ENCODE peak calls at places on chromosome 4, in four cellular contexts. K, S, M and B are unnamed samples.

GRCh38 chr4:7067147-7067522 is 729 bp downstream of the GRPEL1 start:
- DNase-seq in K (peak), S (peak), M (no peak), B (no peak)

GRCh38 chr4:75470738-75471137 is 43.5 kb downstream of the RCHY1 start:
- DNase-seq in S (no peak), K (no peak), M (no peak), B (no peak)

GRCh38 chr4:181520790-181521189 is 722.4 kb upstream of the TENM3 start:
- DNase-seq in M (no peak), K (no peak), S (no peak), B (no peak)

GRCh38 chr4:178273168-178273567 is 830.9 kb upstream of the AGA start:
- DNase-seq in S (no peak), M (no peak), K (no peak), B (no peak)

GRCh38 chr4:11106190-11106589 is 322.5 kb downstream of the HS3ST1 start:
- DNase-seq in K (no peak), M (no peak), S (no peak), B (no peak)

GRCh38 chr4:16896871-16897270 is 1.6 kb downstream of the LDB2 start:
- DNase-seq in K (no peak), M (no peak), S (no peak), B (no peak)

GRCh38 chr4:147015531-147015930 is 69.9 kb upstream of the TTC29 start:
- DNase-seq in S (no peak), K (no peak), M (no peak), B (no peak)

GRCh38 chr4:184348311-184349233 is 125.8 kb downstream of the IRF2 start:
- DNase-seq in S (peak), M (peak), K (peak), B (no peak)

GRCh38 chr4:2413821-2414610 is 4.4 kb downstream of the ZFYVE28 start:
- DNase-seq in S (no peak), K (peak), M (no peak), B (peak)

GRCh38 chr4:46270986-46271596 is 118.8 kb downstream of the GABRA2 start:
- DNase-seq in K (peak), M (peak), S (peak), B (no peak)
- TF ChIP-seq HDAC6 in K (no peak), M (no peak), S (no peak), B (no peak)

GRCh38 chr4:186008057-186008456 is 60.9 kb upstream of the TLR3 start:
- DNase-seq in M (no peak), K (no peak), S (no peak), B (peak)

GRCh38 chr4:186013404-186014186 is 55.4 kb upstream of the TLR3 start:
- DNase-seq in S (no peak), K (no peak), M (no peak), B (no peak)

GRCh38 chr4:186012071-186012470 is 56.9 kb upstream of the TLR3 start:
- DNase-seq in K (no peak), S (no peak), M (no peak), B (peak)

GRCh38 chr4:186010821-186011220 is 58.1 kb upstream of the TLR3 start:
- DNase-seq in K (no peak), M (no peak), S (no peak), B (no peak)

DNA sequence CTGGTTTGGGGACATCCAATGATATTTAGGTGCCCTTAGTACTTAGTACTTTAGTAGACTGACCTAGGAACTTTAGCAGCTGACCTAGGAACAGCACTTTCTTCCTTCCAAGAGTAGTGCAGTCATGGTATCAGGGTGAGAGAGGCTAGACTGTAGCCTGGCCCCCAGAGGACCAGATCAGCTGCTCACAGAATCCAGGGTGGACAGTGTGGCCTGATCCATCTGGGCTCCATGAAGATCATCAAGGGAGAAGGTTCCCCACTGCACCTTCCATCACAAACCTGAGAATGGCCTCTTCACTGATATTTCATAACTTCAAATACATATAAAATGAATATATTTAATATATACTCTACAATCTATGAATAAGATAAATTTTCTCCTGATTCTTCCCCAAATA is 59.0 kb upstream of the TLR3 start:
- DNase-seq in M (no peak), K (no peak), S (no peak), B (no peak)
- TF ChIP-seq HDAC6 in M (no peak), K (no peak), S (no peak), B (no peak)

DNA sequence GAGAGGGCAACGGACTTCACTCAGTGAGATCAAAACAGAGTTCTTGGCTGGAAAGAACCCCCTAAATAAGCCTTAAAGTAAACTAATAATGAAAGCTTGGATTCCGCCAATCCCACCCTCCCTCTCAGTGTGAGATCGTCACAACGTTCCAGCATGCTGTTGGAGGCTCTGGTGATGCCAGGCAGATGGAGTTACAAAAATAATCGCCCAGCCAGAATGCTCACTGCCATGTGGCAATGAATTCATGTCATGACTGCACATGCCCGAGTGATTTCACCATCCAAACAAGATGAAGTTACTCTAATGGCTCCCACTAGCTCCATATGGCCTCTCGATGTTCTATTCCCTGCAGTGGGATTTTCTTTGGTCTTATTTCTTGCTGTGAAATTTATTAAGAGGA is 248.0 kb downstream of the SPATA18 start:
- DNase-seq in M (no peak), K (no peak), S (no peak), B (no peak)
- TF ChIP-seq HDAC6 in M (no peak), K (no peak), S (no peak), B (no peak)

GRCh38 chr4:94452476-94453300 is 946 bp downstream of the PDLIM5 start:
- DNase-seq in K (peak), M (no peak), S (peak), B (peak)

GRCh38 chr4:94454405-94454804 is 2.7 kb downstream of the PDLIM5 start:
- DNase-seq in S (no peak), K (no peak), M (no peak), B (no peak)

GRCh38 chr4:94453534-94453963 is 1.8 kb downstream of the PDLIM5 start:
- DNase-seq in K (peak), M (no peak), S (peak), B (no peak)

GRCh38 chr4:94457692-94458106 is 6.0 kb downstream of the PDLIM5 start:
- DNase-seq in S (no peak), M (no peak), K (no peak), B (no peak)

GRCh38 chr4:94455081-94455480 is 3.3 kb downstream of the PDLIM5 start:
- DNase-seq in S (peak), K (peak), M (no peak), B (no peak)
- TF ChIP-seq HDAC6 in S (no peak), K (no peak), M (no peak), B (no peak)

DNA sequence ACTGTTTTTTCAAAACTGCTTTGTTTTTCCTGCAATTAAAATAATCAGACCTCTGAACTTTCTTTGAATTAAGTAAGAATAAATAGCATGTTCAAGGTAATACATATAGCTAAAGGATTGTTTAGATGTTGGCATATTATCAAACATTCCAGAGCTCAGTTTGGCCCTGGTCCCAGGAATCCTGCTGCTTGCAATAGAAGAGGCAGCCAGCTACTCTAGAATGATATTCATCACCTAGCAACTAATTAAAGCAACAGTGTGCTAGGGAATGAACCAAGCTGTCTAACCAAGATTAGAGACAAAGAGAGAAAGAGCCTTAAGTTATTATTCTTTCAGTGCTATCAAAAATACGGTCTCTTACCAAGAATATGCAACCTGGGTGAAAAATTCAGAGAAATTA is 460.9 kb downstream of the GABRG1 start:
- DNase-seq in M (no peak), K (no peak), S (no peak), B (no peak)
- TF ChIP-seq HDAC6 in M (no peak), K (no peak), S (no peak), B (no peak)

DNA sequence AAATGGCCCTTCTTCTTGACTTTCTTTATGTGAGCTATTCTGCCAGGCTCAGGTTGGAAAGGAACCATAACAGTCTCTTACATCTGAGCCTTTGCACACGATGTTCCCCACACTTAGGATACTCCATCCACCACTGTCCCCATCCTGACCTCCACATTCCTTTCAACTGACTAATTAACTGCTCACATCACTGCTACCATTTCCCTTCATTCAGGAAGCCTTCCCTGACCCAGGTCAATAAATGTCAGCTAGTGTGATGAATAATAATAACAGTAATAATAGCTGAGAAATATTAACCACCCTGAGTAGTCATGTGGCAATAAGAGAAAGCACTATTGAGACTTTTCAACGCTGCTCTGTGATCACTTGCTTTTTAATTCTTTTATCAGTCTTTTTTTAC is 291.7 kb downstream of the KCNIP4 start:
- DNase-seq in S (peak), M (no peak), K (no peak), B (no peak)
- TF ChIP-seq HDAC6 in S (no peak), M (no peak), K (no peak), B (no peak)

GRCh38 chr4:82528074-82528473 is 33.7 kb downstream of the TMEM150C start:
- DNase-seq in M (no peak), K (no peak), S (no peak), B (no peak)

GRCh38 chr4:82522472-82522871 is 39.3 kb downstream of the TMEM150C start:
- DNase-seq in K (no peak), M (no peak), S (no peak), B (no peak)

GRCh38 chr4:82523179-82523578 is 38.6 kb downstream of the TMEM150C start:
- DNase-seq in K (no peak), M (no peak), S (no peak), B (no peak)

GRCh38 chr4:82525287-82525898 is 36.4 kb downstream of the TMEM150C start:
- DNase-seq in K (no peak), S (no peak), M (no peak), B (no peak)

GRCh38 chr4:82524570-82525152 is 37.1 kb downstream of the TMEM150C start:
- DNase-seq in M (no peak), K (no peak), S (peak), B (no peak)
- TF ChIP-seq HDAC6 in M (no peak), K (no peak), S (no peak), B (no peak)

GRCh38 chr4:89755210-89755609 is 81.8 kb downstream of the SNCA start:
- DNase-seq in M (no peak), K (no peak), S (no peak), B (no peak)

GRCh38 chr4:89751416-89751815 is 85.5 kb downstream of the SNCA start:
- DNase-seq in K (no peak), M (no peak), S (no peak), B (no peak)

GRCh38 chr4:89752932-89753598 is 83.9 kb downstream of the SNCA start:
- DNase-seq in K (no peak), S (no peak), M (no peak), B (no peak)

GRCh38 chr4:89754531-89754930 is 82.4 kb downstream of the SNCA start:
- DNase-seq in M (no peak), S (no peak), K (no peak), B (no peak)

GRCh38 chr4:89753601-89754066 is 83.3 kb downstream of the SNCA start:
- DNase-seq in K (no peak), M (no peak), S (peak), B (no peak)
- TF ChIP-seq HDAC6 in K (no peak), M (no peak), S (no peak), B (no peak)